ENCODE peak calls at places on chromosomes 16 and 17, in seven cellular contexts. B is A549; W is stimulated activated CD8-positive, alpha-beta memory T cell treated with anti-CD3 and anti-CD28 coated beads, Interleukin-12 subunit alpha, Interleukin-12 subunit beta, amount 100 ng/mL, for 4 hours; F is M059J; E is sigmoid colon; L is NCI-H1694 treated with DMSO at 0.1 percent for 48 hours; N is cardiac muscle cell. K is an unnamed sample.

GRCh38 chr17:57948555-57949420 is 6.4 kb downstream of the CUEDC1 start:
- DNase-seq in B (peak; percentile 99), W (no peak), F (peak; percentile 99), E (peak; percentile 75), L (no peak), N (peak; percentile 82), K (no peak)

GRCh38 chr16:72877374-72878028 is 170.4 kb downstream of the ZFHX3 start:
- DNase-seq in B (peak; percentile 54), W (no peak), F (peak; percentile 98), E (no peak), L (no peak), N (peak; percentile 75), K (no peak)

GRCh38 chr16:78640886-78641285 is 541.4 kb downstream of the WWOX start:
- DNase-seq in B (no peak), W (no peak), F (no peak), E (no peak), L (no peak), N (no peak), K (no peak)

GRCh38 chr17:32253117-32253611 is 12.5 kb upstream of the RHBDL3 start:
- DNase-seq in B (peak; percentile 80), W (no peak), F (peak; percentile 67), E (peak; percentile 89), L (peak; percentile 69), N (peak; percentile 82), K (peak; percentile 90)

GRCh38 chr17:80834896-80835281 is 156.8 kb upstream of the CHMP6 start:
- DNase-seq in B (no peak), W (no peak), F (no peak), E (no peak), L (peak; percentile 30), N (no peak), K (no peak)

GRCh38 chr16:27579086-27579980 is 29.4 kb downstream of the KATNIP start:
- DNase-seq in B (no peak), W (no peak), F (peak; percentile 64), E (peak; percentile 41), L (no peak), N (peak; percentile 22), K (no peak)

GRCh38 chr17:28612936-28613872 is 781 bp downstream of the RSKR start:
- DNase-seq in B (peak; percentile 56), W (no peak), F (peak; percentile 39), E (no peak), L (no peak), N (peak; percentile 58), K (peak; percentile 62)

GRCh38 chr16:86521236-86522197 is 11.2 kb downstream of the FOXF1 start:
- DNase-seq in B (no peak), W (no peak), F (no peak), E (peak; percentile 69), L (no peak), N (no peak), K (no peak)

GRCh38 chr17:45306623-45307022 is 10.2 kb downstream of the MAP3K14 start:
- DNase-seq in B (no peak), W (no peak), F (no peak), E (no peak), L (no peak), N (no peak), K (no peak)